ENCODE peak calls at places on chromosomes 16 and 17, in six cellular contexts. One of them, this sample, is unnamed.

GRCh38 chr17:48558731-48559608 is 14.1 kb upstream of the HOXB2 start:
- DNase-seq in iPS DF 6.9: no peak
- DNase-seq in HepG2: no peak
- DNase-seq in naive thymus-derived CD4-positive, alpha-beta T cell: no peak
- DNase-seq in tibial artery: no peak
- DNase-seq in IMR-90: no peak
- DNase-seq in this sample: no peak

GRCh38 chr17:7548585-7549400 is at the start of gene TNFSF12:
- DNase-seq in iPS DF 6.9: no peak
- DNase-seq in HepG2: no peak
- DNase-seq in naive thymus-derived CD4-positive, alpha-beta T cell: peak
- DNase-seq in tibial artery: peak
- DNase-seq in IMR-90: peak
- DNase-seq in this sample: peak

GRCh38 chr16:89805136-89805905 is 11.1 kb downstream of the FANCA start:
- DNase-seq in iPS DF 6.9: no peak
- DNase-seq in HepG2: no peak
- DNase-seq in naive thymus-derived CD4-positive, alpha-beta T cell: no peak
- DNase-seq in tibial artery: no peak
- DNase-seq in IMR-90: peak
- DNase-seq in this sample: no peak

GRCh38 chr16:2276501-2277195 is 8.7 kb upstream of the RNPS1 start:
- DNase-seq in iPS DF 6.9: no peak
- DNase-seq in HepG2: no peak
- DNase-seq in naive thymus-derived CD4-positive, alpha-beta T cell: no peak
- DNase-seq in tibial artery: no peak
- DNase-seq in IMR-90: no peak
- DNase-seq in this sample: no peak

GRCh38 chr17:76528528-76529223 is 8.8 kb downstream of the CYGB start:
- DNase-seq in iPS DF 6.9: no peak
- DNase-seq in HepG2: no peak
- DNase-seq in naive thymus-derived CD4-positive, alpha-beta T cell: peak
- DNase-seq in tibial artery: peak
- DNase-seq in IMR-90: peak
- DNase-seq in this sample: no peak

GRCh38 chr16:47136101-47136820 is 7.5 kb downstream of the NETO2 start:
- DNase-seq in iPS DF 6.9: no peak
- DNase-seq in HepG2: peak
- DNase-seq in naive thymus-derived CD4-positive, alpha-beta T cell: no peak
- DNase-seq in tibial artery: no peak
- DNase-seq in IMR-90: peak
- DNase-seq in this sample: no peak

GRCh38 chr17:72126575-72127486 is 6.0 kb downstream of the SOX9 start:
- DNase-seq in iPS DF 6.9: no peak
- DNase-seq in HepG2: peak
- DNase-seq in naive thymus-derived CD4-positive, alpha-beta T cell: no peak
- DNase-seq in tibial artery: no peak
- DNase-seq in IMR-90: peak
- DNase-seq in this sample: no peak

GRCh38 chr17:78956254-78956653 is 23.5 kb downstream of the LGALS3BP start:
- DNase-seq in iPS DF 6.9: no peak
- DNase-seq in HepG2: no peak
- DNase-seq in naive thymus-derived CD4-positive, alpha-beta T cell: no peak
- DNase-seq in tibial artery: no peak
- DNase-seq in IMR-90: no peak
- DNase-seq in this sample: no peak

GRCh38 chr16:56478228-56479049 is 27.1 kb downstream of the OGFOD1 start:
- DNase-seq in iPS DF 6.9: no peak
- DNase-seq in HepG2: no peak
- DNase-seq in naive thymus-derived CD4-positive, alpha-beta T cell: no peak
- DNase-seq in tibial artery: no peak
- DNase-seq in IMR-90: peak
- DNase-seq in this sample: no peak

GRCh38 chr16:12188674-12189249 is 212.2 kb downstream of the SNX29 start:
- DNase-seq in iPS DF 6.9: no peak
- DNase-seq in HepG2: no peak
- DNase-seq in naive thymus-derived CD4-positive, alpha-beta T cell: no peak
- DNase-seq in tibial artery: no peak
- DNase-seq in IMR-90: no peak
- DNase-seq in this sample: no peak

GRCh38 chr17:17514993-17515920 is 19.1 kb upstream of the RASD1 start:
- DNase-seq in iPS DF 6.9: no peak
- DNase-seq in HepG2: no peak
- DNase-seq in naive thymus-derived CD4-positive, alpha-beta T cell: no peak
- DNase-seq in tibial artery: no peak
- DNase-seq in IMR-90: peak
- DNase-seq in this sample: peak

GRCh38 chr17:17666111-17666714 is 15.0 kb upstream of the RAI1 start:
- DNase-seq in iPS DF 6.9: no peak
- DNase-seq in HepG2: peak
- DNase-seq in naive thymus-derived CD4-positive, alpha-beta T cell: no peak
- DNase-seq in tibial artery: no peak
- DNase-seq in IMR-90: peak
- DNase-seq in this sample: no peak

GRCh38 chr16:68792465-68793324 is 50.6 kb upstream of the TANGO6 start:
- DNase-seq in iPS DF 6.9: no peak
- DNase-seq in HepG2: peak
- DNase-seq in naive thymus-derived CD4-positive, alpha-beta T cell: no peak
- DNase-seq in tibial artery: no peak
- DNase-seq in IMR-90: peak
- DNase-seq in this sample: no peak

GRCh38 chr17:68351395-68351794 is 60.1 kb downstream of the ARSG start:
- DNase-seq in iPS DF 6.9: no peak
- DNase-seq in HepG2: no peak
- DNase-seq in naive thymus-derived CD4-positive, alpha-beta T cell: no peak
- DNase-seq in tibial artery: no peak
- DNase-seq in IMR-90: no peak
- DNase-seq in this sample: no peak

GRCh38 chr16:58515871-58516767 is 802 bp downstream of the SETD6 start:
- DNase-seq in iPS DF 6.9: no peak
- DNase-seq in HepG2: peak
- DNase-seq in naive thymus-derived CD4-positive, alpha-beta T cell: peak
- DNase-seq in tibial artery: no peak
- DNase-seq in IMR-90: no peak
- DNase-seq in this sample: peak

GRCh38 chr16:85520853-85521736 is 92.0 kb upstream of the GSE1 start:
- DNase-seq in iPS DF 6.9: no peak
- DNase-seq in HepG2: peak
- DNase-seq in naive thymus-derived CD4-positive, alpha-beta T cell: no peak
- DNase-seq in tibial artery: no peak
- DNase-seq in IMR-90: no peak
- DNase-seq in this sample: no peak

GRCh38 chr17:57956311-57957119 is 1.3 kb upstream of the CUEDC1 start:
- DNase-seq in iPS DF 6.9: no peak
- DNase-seq in HepG2: no peak
- DNase-seq in naive thymus-derived CD4-positive, alpha-beta T cell: peak
- DNase-seq in tibial artery: no peak
- DNase-seq in IMR-90: no peak
- DNase-seq in this sample: peak

GRCh38 chr17:54426287-54426886 is 474.3 kb upstream of the TOM1L1 start:
- DNase-seq in iPS DF 6.9: no peak
- DNase-seq in HepG2: peak
- DNase-seq in naive thymus-derived CD4-positive, alpha-beta T cell: no peak
- DNase-seq in tibial artery: no peak
- DNase-seq in IMR-90: no peak
- DNase-seq in this sample: no peak

GRCh38 chr16:75702247-75702646 is 986 bp upstream of the DUXB start:
- DNase-seq in iPS DF 6.9: no peak
- DNase-seq in HepG2: peak
- DNase-seq in naive thymus-derived CD4-positive, alpha-beta T cell: no peak
- DNase-seq in tibial artery: no peak
- DNase-seq in IMR-90: no peak
- DNase-seq in this sample: no peak

GRCh38 chr17:42310281-42311156 is 22.2 kb downstream of the STAT5A start:
- DNase-seq in iPS DF 6.9: no peak
- DNase-seq in HepG2: no peak
- DNase-seq in naive thymus-derived CD4-positive, alpha-beta T cell: no peak
- DNase-seq in tibial artery: no peak
- DNase-seq in IMR-90: no peak
- DNase-seq in this sample: no peak

GRCh38 chr17:59745040-59745439 is 37.6 kb downstream of the VMP1 start:
- DNase-seq in iPS DF 6.9: no peak
- DNase-seq in HepG2: no peak
- DNase-seq in naive thymus-derived CD4-positive, alpha-beta T cell: no peak
- DNase-seq in tibial artery: no peak
- DNase-seq in IMR-90: no peak
- DNase-seq in this sample: no peak
- H3K4me3 ChIP-seq in iPS DF 6.9: no peak
- H3K4me3 ChIP-seq in HepG2: no peak
- H3K4me3 ChIP-seq in naive thymus-derived CD4-positive, alpha-beta T cell: no peak
- H3K4me3 ChIP-seq in tibial artery: no peak
- H3K4me3 ChIP-seq in IMR-90: no peak
- H3K4me3 ChIP-seq in this sample: no peak

GRCh38 chr16:49846800-49847199 is 9.1 kb downstream of the ZNF423 start:
- DNase-seq in iPS DF 6.9: no peak
- DNase-seq in HepG2: no peak
- DNase-seq in naive thymus-derived CD4-positive, alpha-beta T cell: no peak
- DNase-seq in tibial artery: no peak
- DNase-seq in IMR-90: no peak
- DNase-seq in this sample: no peak

GRCh38 chr16:49850558-49851467 is 5.1 kb downstream of the ZNF423 start:
- DNase-seq in iPS DF 6.9: no peak
- DNase-seq in HepG2: no peak
- DNase-seq in naive thymus-derived CD4-positive, alpha-beta T cell: no peak
- DNase-seq in tibial artery: no peak
- DNase-seq in IMR-90: no peak
- DNase-seq in this sample: no peak

GRCh38 chr16:49849709-49850108 is 6.2 kb downstream of the ZNF423 start:
- DNase-seq in iPS DF 6.9: no peak
- DNase-seq in HepG2: no peak
- DNase-seq in naive thymus-derived CD4-positive, alpha-beta T cell: no peak
- DNase-seq in tibial artery: no peak
- DNase-seq in IMR-90: no peak
- DNase-seq in this sample: no peak

GRCh38 chr16:49848530-49848929 is 7.4 kb downstream of the ZNF423 start:
- DNase-seq in iPS DF 6.9: no peak
- DNase-seq in HepG2: no peak
- DNase-seq in naive thymus-derived CD4-positive, alpha-beta T cell: no peak
- DNase-seq in tibial artery: no peak
- DNase-seq in IMR-90: no peak
- DNase-seq in this sample: no peak

GRCh38 chr16:49849037-49849436 is 6.9 kb downstream of the ZNF423 start:
- DNase-seq in iPS DF 6.9: no peak
- DNase-seq in HepG2: no peak
- DNase-seq in naive thymus-derived CD4-positive, alpha-beta T cell: no peak
- DNase-seq in tibial artery: no peak
- DNase-seq in IMR-90: no peak
- DNase-seq in this sample: no peak
- H3K4me3 ChIP-seq in iPS DF 6.9: no peak
- H3K4me3 ChIP-seq in HepG2: no peak
- H3K4me3 ChIP-seq in naive thymus-derived CD4-positive, alpha-beta T cell: no peak
- H3K4me3 ChIP-seq in tibial artery: no peak
- H3K4me3 ChIP-seq in IMR-90: no peak
- H3K4me3 ChIP-seq in this sample: no peak

GRCh38 chr16:4377573-4378146 is 6.0 kb downstream of the VASN start:
- DNase-seq in iPS DF 6.9: no peak
- DNase-seq in HepG2: no peak
- DNase-seq in naive thymus-derived CD4-positive, alpha-beta T cell: peak
- DNase-seq in tibial artery: no peak
- DNase-seq in IMR-90: no peak
- DNase-seq in this sample: no peak

GRCh38 chr16:4376820-4377572 is 5.3 kb downstream of the VASN start:
- DNase-seq in iPS DF 6.9: no peak
- DNase-seq in HepG2: no peak
- DNase-seq in naive thymus-derived CD4-positive, alpha-beta T cell: peak
- DNase-seq in tibial artery: no peak
- DNase-seq in IMR-90: no peak
- DNase-seq in this sample: no peak

GRCh38 chr16:4376126-4376819 is 4.6 kb downstream of the VASN start:
- DNase-seq in iPS DF 6.9: no peak
- DNase-seq in HepG2: no peak
- DNase-seq in naive thymus-derived CD4-positive, alpha-beta T cell: peak
- DNase-seq in tibial artery: peak
- DNase-seq in IMR-90: peak
- DNase-seq in this sample: peak

GRCh38 chr16:4373909-4374742 is 2.5 kb downstream of the VASN start:
- DNase-seq in iPS DF 6.9: no peak
- DNase-seq in HepG2: no peak
- DNase-seq in naive thymus-derived CD4-positive, alpha-beta T cell: peak
- DNase-seq in tibial artery: peak
- DNase-seq in IMR-90: peak
- DNase-seq in this sample: peak

DNA sequence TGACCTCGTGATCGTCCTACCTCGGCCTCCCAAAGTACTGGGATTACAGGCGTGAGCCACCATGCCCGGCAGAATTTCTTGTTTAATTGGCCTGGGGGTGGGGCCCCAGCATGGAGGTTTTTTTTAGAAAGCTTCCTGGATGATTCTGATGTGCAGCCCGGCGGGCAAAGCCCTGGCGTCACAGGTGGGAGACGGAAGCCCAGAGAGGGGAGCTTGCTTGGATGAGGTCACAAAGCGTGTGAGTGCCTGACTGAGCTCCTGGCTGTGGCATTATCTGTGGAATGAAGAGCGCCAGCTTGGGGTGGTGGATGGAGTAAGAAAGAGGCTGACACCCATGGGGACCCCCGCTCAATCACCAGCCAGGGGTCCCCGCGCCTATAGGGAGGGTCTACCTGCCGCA is 4.1 kb downstream of the VASN start:
- DNase-seq in iPS DF 6.9: no peak
- DNase-seq in HepG2: no peak
- DNase-seq in naive thymus-derived CD4-positive, alpha-beta T cell: peak
- DNase-seq in tibial artery: no peak
- DNase-seq in IMR-90: no peak
- DNase-seq in this sample: no peak
- H3K4me3 ChIP-seq in iPS DF 6.9: no peak
- H3K4me3 ChIP-seq in HepG2: no peak
- H3K4me3 ChIP-seq in naive thymus-derived CD4-positive, alpha-beta T cell: no peak
- H3K4me3 ChIP-seq in tibial artery: peak
- H3K4me3 ChIP-seq in IMR-90: peak
- H3K4me3 ChIP-seq in this sample: no peak

GRCh38 chr16:29663020-29663828 is at the start of gene SPN:
- DNase-seq in iPS DF 6.9: no peak
- DNase-seq in HepG2: no peak
- DNase-seq in naive thymus-derived CD4-positive, alpha-beta T cell: peak
- DNase-seq in tibial artery: no peak
- DNase-seq in IMR-90: no peak
- DNase-seq in this sample: no peak

GRCh38 chr16:29663829-29664132 is 734 bp downstream of the SPN start:
- DNase-seq in iPS DF 6.9: no peak
- DNase-seq in HepG2: no peak
- DNase-seq in naive thymus-derived CD4-positive, alpha-beta T cell: peak
- DNase-seq in tibial artery: no peak
- DNase-seq in IMR-90: no peak
- DNase-seq in this sample: no peak

GRCh38 chr16:29664133-29664912 is 1.3 kb downstream of the SPN start:
- DNase-seq in iPS DF 6.9: no peak
- DNase-seq in HepG2: no peak
- DNase-seq in naive thymus-derived CD4-positive, alpha-beta T cell: peak
- DNase-seq in tibial artery: no peak
- DNase-seq in IMR-90: no peak
- DNase-seq in this sample: no peak

GRCh38 chr16:29662000-29662728 is 883 bp upstream of the SPN start:
- DNase-seq in iPS DF 6.9: no peak
- DNase-seq in HepG2: no peak
- DNase-seq in naive thymus-derived CD4-positive, alpha-beta T cell: no peak
- DNase-seq in tibial artery: no peak
- DNase-seq in IMR-90: no peak
- DNase-seq in this sample: no peak

DNA sequence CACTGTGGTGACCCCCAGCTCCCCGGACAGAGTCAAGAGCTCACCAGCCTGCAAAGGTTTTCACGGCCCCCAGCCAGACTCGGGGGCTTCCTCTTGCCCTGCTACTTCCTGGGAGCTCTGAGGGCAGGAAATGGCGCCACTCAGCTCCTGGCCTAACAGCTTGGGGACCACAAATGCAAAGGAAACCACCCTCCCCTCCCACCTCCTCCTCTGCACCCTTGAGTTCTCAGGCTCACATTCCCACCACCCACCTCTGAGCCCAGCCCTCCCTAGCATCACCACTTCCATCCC is 373 bp upstream of the SPN start:
- DNase-seq in iPS DF 6.9: no peak
- DNase-seq in HepG2: no peak
- DNase-seq in naive thymus-derived CD4-positive, alpha-beta T cell: peak
- DNase-seq in tibial artery: no peak
- DNase-seq in IMR-90: no peak
- DNase-seq in this sample: no peak
- H3K4me3 ChIP-seq in iPS DF 6.9: no peak
- H3K4me3 ChIP-seq in HepG2: peak
- H3K4me3 ChIP-seq in naive thymus-derived CD4-positive, alpha-beta T cell: peak
- H3K4me3 ChIP-seq in tibial artery: no peak
- H3K4me3 ChIP-seq in IMR-90: no peak
- H3K4me3 ChIP-seq in this sample: no peak

This sample was measured in aorta.